ENCODE peak calls at places on chromosomes 7 and 10, in four cellular contexts. R is fibroblast of lung, S is IMR-90, I is right lobe of liver. N is an unnamed sample.

GRCh38 chr7:102814025-102814471 is 65.2 kb downstream of the FAM185A start:
- DNase-seq in I (no peak), S (peak; percentile 76), R (peak; percentile 35), N (no peak)

GRCh38 chr10:62109532-62110293 is 158.9 kb downstream of the RTKN2 start:
- DNase-seq in S (no peak), R (no peak), I (no peak), N (no peak)

GRCh38 chr7:16028103-16028502 is 341.6 kb upstream of the MEOX2 start:
- DNase-seq in R (peak; percentile 91), I (no peak), S (peak; percentile 95), N (no peak)

GRCh38 chr7:154431045-154431444 is 378.8 kb downstream of the DPP6 start:
- DNase-seq in S (no peak), R (no peak), I (no peak), N (no peak)

GRCh38 chr7:69630292-69630691 is 32.0 kb downstream of the AUTS2 start:
- DNase-seq in I (no peak), S (peak; percentile 16), R (peak; percentile 56), N (no peak)

GRCh38 chr10:22893776-22894175 is 34.1 kb upstream of the ARMC3 start:
- DNase-seq in R (no peak), I (no peak), S (no peak), N (no peak)

GRCh38 chr7:31648288-31648687 is 38.7 kb upstream of the PPP1R17 start:
- DNase-seq in I (no peak), R (no peak), S (peak; percentile 1), N (no peak)

GRCh38 chr10:87605656-87606308 is 53.9 kb upstream of the PAPSS2 start:
- DNase-seq in S (no peak), I (no peak), R (peak; percentile 30), N (no peak)

DNA sequence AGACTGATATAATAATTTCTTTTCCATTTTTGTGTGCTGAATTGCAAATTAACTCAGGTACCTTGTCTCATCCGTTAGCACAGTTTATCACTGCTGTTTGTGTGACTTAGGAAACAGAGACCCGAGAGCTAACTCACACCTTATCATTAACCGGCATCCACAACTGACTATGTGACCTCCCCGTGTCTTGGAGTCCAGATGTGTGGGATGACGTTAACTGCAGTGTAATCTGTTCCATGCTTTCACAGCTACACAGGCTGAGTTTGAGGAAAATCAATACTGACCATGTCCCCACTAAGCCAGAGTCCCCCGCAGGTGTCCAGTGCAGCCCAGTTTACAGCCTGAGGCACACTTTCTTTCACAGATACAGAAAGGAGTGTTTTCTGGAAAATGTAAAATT is 154.7 kb downstream of the COBL start:
- DNase-seq in S (no peak), R (no peak), I (no peak), N (no peak)
- TF ChIP-seq CTCF in S (no peak), R (no peak), I (no peak), N (no peak)

GRCh38 chr10:5952731-5953385 is 24.5 kb downstream of the IL15RA start:
- DNase-seq in I (peak; percentile 33), S (no peak), R (no peak), N (no peak)
- TF ChIP-seq CTCF in I (no peak), S (no peak), R (no peak), N (no peak)

DNA sequence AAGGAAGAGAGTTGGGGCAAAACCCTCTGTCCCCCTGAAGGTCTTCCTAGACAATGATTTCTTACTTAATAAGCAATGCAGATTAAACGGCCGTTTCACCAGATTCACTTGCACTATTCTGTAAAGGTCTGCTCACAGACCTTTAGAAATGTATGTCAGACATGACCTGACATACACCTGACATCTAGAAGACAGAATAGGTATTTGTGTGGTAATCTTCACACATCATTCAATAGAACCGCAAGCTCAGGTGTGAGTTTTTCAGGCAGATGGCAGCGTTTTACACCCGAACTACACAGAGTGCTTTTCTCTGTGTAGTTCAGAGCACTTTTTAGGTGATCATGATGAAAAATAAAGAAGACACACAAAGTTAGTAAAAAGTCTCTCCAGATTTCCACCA is 63.2 kb downstream of the PRKCQ start:
- DNase-seq in R (no peak), I (no peak), S (no peak), N (no peak)
- TF ChIP-seq CTCF in R (no peak), I (no peak), S (no peak), N (no peak)

GRCh38 chr7:36130236-36130945 is 22.7 kb upstream of the EEPD1 start:
- DNase-seq in R (no peak), I (no peak), S (no peak), N (no peak)
- TF ChIP-seq CTCF in R (no peak), I (no peak), S (no peak), N (no peak)

GRCh38 chr10:89374716-89375115 is 3.1 kb upstream of the IFIT1B start:
- DNase-seq in I (no peak), S (no peak), R (no peak), N (no peak)

GRCh38 chr10:89373916-89374711 is 3.7 kb upstream of the IFIT1B start:
- DNase-seq in S (peak; percentile 94), I (peak; percentile 94), R (peak; percentile 99), N (no peak)

GRCh38 chr10:89382757-89383156 is 4.9 kb downstream of the IFIT1B start:
- DNase-seq in R (no peak), I (no peak), S (peak; percentile 18), N (no peak)

DNA sequence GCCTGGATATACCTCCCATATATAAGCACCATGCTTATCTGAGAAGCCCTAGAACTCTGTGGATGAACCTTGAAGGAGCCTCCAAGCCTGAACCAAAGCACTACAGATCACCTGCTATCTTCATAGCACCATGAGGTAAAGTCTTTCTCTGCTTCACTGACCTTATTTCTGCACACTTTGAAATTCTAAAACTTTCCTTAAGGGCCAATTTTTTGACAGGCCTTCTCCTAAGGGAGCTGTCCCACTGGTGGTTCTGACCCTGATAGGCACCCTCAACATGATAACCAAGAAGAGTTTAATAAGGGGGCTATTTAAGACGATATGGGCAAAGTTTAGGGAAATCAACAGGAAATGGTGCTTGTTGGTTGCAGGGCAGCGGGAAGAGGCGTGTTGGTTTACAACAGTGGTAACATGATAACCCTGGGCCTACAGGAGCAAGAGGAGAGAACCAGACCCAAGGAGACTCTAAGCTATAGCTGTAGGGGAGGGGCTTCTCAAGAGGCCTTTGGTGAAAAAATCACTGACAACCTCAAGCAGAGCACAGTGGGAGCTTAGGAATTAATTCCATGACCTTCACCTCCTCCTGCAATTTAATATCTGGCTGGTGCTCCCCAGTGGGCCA is at the start of gene IFIT1B:
- DNase-seq in I (no peak), R (no peak), S (no peak), N (no peak)
- TF ChIP-seq CTCF in I (no peak), R (no peak), S (no peak), N (no peak)

GRCh38 chr10:76210241-76210640 is 778.8 kb downstream of the LRMDA start:
- DNase-seq in S (no peak), I (no peak), R (no peak), N (no peak)
- TF ChIP-seq CTCF in S (no peak), I (no peak), R (no peak), N (no peak)

GRCh38 chr7:87202705-87203104 is 16.8 kb downstream of the TMEM243 start:
- DNase-seq in S (no peak), R (no peak), I (no peak), N (no peak)
- TF ChIP-seq CTCF in S (no peak), R (no peak), I (no peak), N (no peak)

N was measured in glutamatergic neuron.